ENCODE peak calls at places on chromosome 17, in four cellular contexts. One of them, this sample, is unnamed. For H3K4me1, the result is how much of the 10 kb centered on the place peaks cover.

GRCh38 chr17:78128616-78129384 is at the start of gene TMC6:
- DNase-seq in MM.1S: peak
- DNase-seq in uterus: no peak
- DNase-seq in stomach: peak
- DNase-seq in this sample: peak

GRCh38 chr17:42778570-42778969 is 1.8 kb upstream of the WNK4 start:
- DNase-seq in MM.1S: no peak
- DNase-seq in uterus: no peak
- DNase-seq in stomach: no peak
- DNase-seq in this sample: no peak

GRCh38 chr17:75250009-75250471 is 11.4 kb downstream of the GGA3 start:
- DNase-seq in MM.1S: peak
- DNase-seq in uterus: no peak
- DNase-seq in stomach: peak
- DNase-seq in this sample: no peak

GRCh38 chr17:53191878-53192277 is 630.8 kb upstream of the KIF2B start:
- DNase-seq in MM.1S: peak
- DNase-seq in uterus: no peak
- DNase-seq in stomach: no peak
- DNase-seq in this sample: no peak

GRCh38 chr17:28763804-28764266 is 20.0 kb downstream of the TRAF4 start:
- DNase-seq in MM.1S: peak
- DNase-seq in uterus: peak
- DNase-seq in stomach: peak
- DNase-seq in this sample: peak

GRCh38 chr17:7577327-7578199 is 1.9 kb upstream of the CD68 start:
- DNase-seq in MM.1S: no peak
- DNase-seq in uterus: no peak
- DNase-seq in stomach: no peak
- DNase-seq in this sample: no peak

GRCh38 chr17:61410555-61411089 is 11.0 kb downstream of the TBX2 start:
- DNase-seq in MM.1S: peak
- DNase-seq in uterus: peak
- DNase-seq in stomach: peak
- DNase-seq in this sample: no peak

GRCh38 chr17:15513058-15513858 is 45.8 kb upstream of the CDRT4 start:
- DNase-seq in MM.1S: no peak
- DNase-seq in uterus: no peak
- DNase-seq in stomach: no peak
- DNase-seq in this sample: no peak

DNA sequence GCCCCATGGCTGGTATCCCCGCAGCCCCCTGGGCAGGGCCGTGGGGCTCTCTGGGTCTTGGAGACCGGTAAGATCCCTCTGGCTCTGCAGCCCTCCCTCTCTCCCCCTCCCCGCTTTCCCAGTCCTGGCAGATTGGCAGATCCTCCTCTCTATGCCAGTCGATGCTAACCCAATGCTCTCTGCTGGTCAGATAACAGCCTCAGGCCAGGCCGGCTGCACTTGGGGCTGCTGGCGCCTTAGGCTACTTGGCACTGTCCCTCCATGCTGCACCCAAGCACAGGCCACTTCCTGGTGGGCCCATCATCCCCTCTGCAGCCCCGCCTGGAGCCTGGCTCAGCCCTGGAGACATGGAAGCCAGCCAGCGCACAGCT is 81.7 kb downstream of the RTN4RL1 start:
- DNase-seq in MM.1S: no peak
- DNase-seq in uterus: no peak
- DNase-seq in stomach: no peak
- DNase-seq in this sample: no peak
- H3K4me1 ChIP-seq in MM.1S: under half
- H3K4me1 ChIP-seq in uterus: under half
- H3K4me1 ChIP-seq in stomach: under half
- H3K4me1 ChIP-seq in this sample: under half

GRCh38 chr17:44213403-44214229 is 5.9 kb downstream of the UBTF start:
- DNase-seq in MM.1S: no peak
- DNase-seq in uterus: no peak
- DNase-seq in stomach: no peak
- DNase-seq in this sample: no peak
- TF ChIP-seq CTCF in MM.1S: no peak
- TF ChIP-seq CTCF in uterus: no peak
- TF ChIP-seq CTCF in stomach: no peak
- TF ChIP-seq CTCF in this sample: no peak

DNA sequence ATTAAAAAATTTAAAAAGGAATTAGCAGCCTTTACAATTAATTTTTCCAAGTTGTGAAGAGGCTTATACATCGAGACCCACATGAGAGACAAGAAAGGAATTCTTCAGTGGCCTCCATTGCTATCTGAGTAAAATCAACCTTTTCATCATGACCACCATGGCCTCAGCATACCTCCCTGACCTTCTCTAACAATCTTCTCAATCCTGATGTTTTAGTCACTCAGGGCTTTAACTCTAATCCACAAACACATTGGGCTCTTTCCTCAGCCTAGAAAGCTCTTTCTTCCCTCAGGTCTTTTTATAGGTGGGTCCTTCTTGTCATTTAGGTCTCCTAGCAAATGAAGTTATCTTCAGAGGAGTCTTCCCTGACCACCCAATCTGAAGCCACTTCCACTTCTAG is 46.4 kb downstream of the SPOP start:
- DNase-seq in MM.1S: no peak
- DNase-seq in uterus: no peak
- DNase-seq in stomach: no peak
- DNase-seq in this sample: no peak
- H3K4me1 ChIP-seq in MM.1S: under half
- H3K4me1 ChIP-seq in uterus: under half
- H3K4me1 ChIP-seq in stomach: half or more
- H3K4me1 ChIP-seq in this sample: under half

GRCh38 chr17:13403982-13404931 is 197.5 kb downstream of the HS3ST3A1 start:
- DNase-seq in MM.1S: no peak
- DNase-seq in uterus: no peak
- DNase-seq in stomach: no peak
- DNase-seq in this sample: no peak
- TF ChIP-seq CTCF in MM.1S: no peak
- TF ChIP-seq CTCF in uterus: no peak
- TF ChIP-seq CTCF in stomach: no peak
- TF ChIP-seq CTCF in this sample: no peak